ENCODE peak calls at places on chromosomes 16 and 17, in nine cellular contexts. A is mucosa of descending colon, K is HFF-Myc, J is stomach, M is heart right ventricle, H is fibroblast of the aortic adventitia, C is MCF 10A, Q is GM13977, N is A549. R is an unnamed sample.

GRCh38 chr17:11953924-11954323 is 43.4 kb downstream of the ZNF18 start:
- DNase-seq in A (no peak), N (peak), C (no peak), K (no peak), H (no peak), M (no peak), J (no peak), Q (no peak), R (no peak)

GRCh38 chr17:29625037-29625750 is 2.5 kb upstream of the CORO6 start:
- DNase-seq in H (peak), J (no peak), C (peak), Q (no peak), A (no peak), M (no peak), N (peak), K (no peak), R (no peak)

GRCh38 chr17:10018461-10018891 is 113.4 kb upstream of the RCVRN start:
- DNase-seq in Q (no peak), K (no peak), A (no peak), M (no peak), J (no peak), H (no peak), C (no peak), N (no peak), R (peak)

GRCh38 chr17:77127735-77128361 is 12.9 kb upstream of the SEC14L1 start:
- DNase-seq in K (no peak), M (peak), A (peak), H (no peak), J (peak), C (peak), Q (no peak), N (no peak), R (no peak)

GRCh38 chr16:10981697-10982216 is 37.4 kb downstream of the CLEC16A start:
- DNase-seq in C (peak), H (no peak), K (no peak), N (peak), Q (peak), M (no peak), J (no peak), A (no peak), R (peak)

GRCh38 chr16:35140293-35140986 is 1681.0 kb downstream of the TP53TG3F start:
- DNase-seq in J (no peak), C (no peak), A (no peak), M (no peak), Q (no peak), N (no peak), H (no peak), K (no peak), R (no peak)

GRCh38 chr16:3281222-3281621 is 2.1 kb upstream of the ZNF263 start:
- DNase-seq in J (no peak), C (no peak), K (no peak), A (no peak), Q (no peak), M (no peak), H (no peak), N (no peak), R (no peak)

GRCh38 chr16:24553983-24554382 is 14.6 kb downstream of the RBBP6 start:
- DNase-seq in A (no peak), H (peak), M (no peak), K (no peak), Q (no peak), N (no peak), J (no peak), C (no peak), R (no peak)

GRCh38 chr17:57919912-57920311 is 35.3 kb downstream of the CUEDC1 start:
- DNase-seq in K (no peak), Q (no peak), M (no peak), N (no peak), A (no peak), J (no peak), H (no peak), C (no peak), R (no peak)

GRCh38 chr17:43645765-43646481 is 15.8 kb downstream of the MEOX1 start:
- DNase-seq in M (peak), J (peak), Q (no peak), H (peak), N (no peak), A (peak), C (no peak), K (no peak), R (no peak)

GRCh38 chr17:42422958-42423712 is at the start of gene CAVIN1:
- DNase-seq in C (peak), H (peak), N (peak), K (peak), M (peak), A (peak), Q (peak), J (peak), R (no peak)

GRCh38 chr17:2946130-2946529 is 117.3 kb downstream of the OR1D5 start:
- DNase-seq in M (no peak), A (no peak), J (no peak), H (no peak), C (no peak), Q (no peak), N (no peak), K (no peak), R (no peak)

GRCh38 chr17:17846003-17846402 is 9.2 kb upstream of the SREBF1 start:
- DNase-seq in J (no peak), Q (no peak), H (no peak), N (no peak), A (no peak), M (no peak), C (no peak), K (no peak), R (no peak)
- TF ChIP-seq CTCF in J (no peak), Q (no peak), H (no peak), N (no peak), A (no peak), M (no peak), C (no peak), K (no peak), R (no peak)

GRCh38 chr16:16184594-16184993 is 38.7 kb downstream of the ABCC6 start:
- DNase-seq in Q (no peak), J (no peak), M (no peak), N (no peak), C (no peak), A (no peak), H (no peak), K (no peak), R (no peak)

GRCh38 chr16:16182918-16183317 is 40.4 kb downstream of the ABCC6 start:
- DNase-seq in M (no peak), C (no peak), Q (no peak), K (no peak), J (no peak), N (no peak), A (no peak), H (no peak), R (no peak)

GRCh38 chr16:16185095-16185494 is 38.2 kb downstream of the ABCC6 start:
- DNase-seq in A (no peak), M (no peak), Q (no peak), H (no peak), N (no peak), J (no peak), K (no peak), C (no peak), R (no peak)

GRCh38 chr16:16186820-16187219 is 36.5 kb downstream of the ABCC6 start:
- DNase-seq in H (no peak), Q (no peak), M (no peak), N (no peak), J (no peak), K (no peak), C (no peak), A (no peak), R (no peak)

DNA sequence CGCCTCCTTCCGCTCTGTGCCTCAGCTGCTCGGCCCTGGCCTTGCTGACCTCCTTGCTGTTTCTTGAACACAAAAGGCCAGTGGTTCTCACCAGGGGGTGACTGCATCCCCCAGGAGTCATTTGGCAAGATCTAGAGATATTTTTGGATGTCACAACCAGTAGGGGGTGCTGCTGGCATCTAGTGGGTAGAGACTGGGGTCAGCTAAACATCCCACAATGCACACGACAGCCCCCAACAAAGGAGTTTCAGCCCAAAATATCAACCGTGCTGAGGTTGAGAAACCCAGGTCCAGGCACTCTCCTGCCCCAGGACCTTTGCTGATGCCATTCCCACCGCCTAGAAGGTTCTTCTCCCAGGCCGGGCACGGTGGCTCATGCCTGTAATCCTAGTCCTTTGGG is 39.7 kb downstream of the ABCC6 start:
- DNase-seq in M (no peak), C (no peak), A (no peak), H (no peak), J (no peak), Q (no peak), N (no peak), K (no peak), R (no peak)
- TF ChIP-seq CTCF in M (no peak), C (peak), A (no peak), H (no peak), J (no peak), Q (peak), N (peak), K (peak), R (no peak)

DNA sequence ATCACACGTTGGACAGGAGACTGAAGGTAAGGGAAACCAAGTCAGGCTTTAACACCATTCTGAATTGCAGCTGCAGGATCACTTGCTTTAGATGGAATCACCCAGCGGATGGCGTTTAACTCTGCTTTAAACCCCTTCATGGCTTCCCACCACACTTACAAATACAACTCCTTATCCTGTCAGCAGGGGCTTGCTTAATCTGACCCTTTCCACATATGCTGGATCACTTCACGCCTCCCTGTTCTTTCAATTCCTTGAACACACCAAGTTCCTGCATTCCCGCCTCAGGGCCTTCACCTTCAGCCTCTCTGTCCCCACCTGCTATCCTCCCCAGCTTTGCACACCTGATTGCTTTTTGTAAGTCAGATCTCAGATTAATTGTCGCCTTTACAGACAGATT is 442.2 kb downstream of the MAF start:
- DNase-seq in C (no peak), M (no peak), H (no peak), Q (no peak), J (no peak), K (no peak), A (no peak), N (no peak), R (no peak)
- TF ChIP-seq CTCF in C (no peak), M (no peak), H (no peak), Q (no peak), J (no peak), K (no peak), A (no peak), N (no peak), R (no peak)

GRCh38 chr16:53921042-53921441 is 217.1 kb downstream of the FTO start:
- DNase-seq in K (no peak), C (no peak), Q (no peak), N (no peak), H (no peak), M (no peak), A (no peak), J (no peak), R (no peak)
- TF ChIP-seq CTCF in K (no peak), C (no peak), Q (no peak), N (no peak), H (no peak), M (no peak), A (no peak), J (no peak), R (no peak)